ENCODE peak calls at places on chromosomes 2 and 18, in seven cellular contexts. F is activated CD4-positive, alpha-beta T cell treated with anti-CD3 and anti-CD28 coated beads, Interleukin-2, amount 50 U/mL, for 48 hours; Y is RPMI7951; E is stimulated activated CD8-positive, alpha-beta memory T cell treated with anti-CD3 and anti-CD28 coated beads, Interleukin-15, amount 100 ng/mL, for 48 hours; P is glomerular endothelial cell; G is MCF 10A; S is stimulated activated CD4-positive, alpha-beta T cell treated with anti-CD3 and anti-CD28 coated beads, TNF-alpha, amount 100 ng/mL, for 48 hours. T is an unnamed sample.

GRCh38 chr2:121699421-121700328 is 37.0 kb downstream of the NIFK start:
- DNase-seq in G (peak; percentile 90), P (no peak), F (peak; percentile 81), Y (peak; percentile 80), E (peak; percentile 79), S (peak; percentile 82), T (no peak)

GRCh38 chr2:227256605-227257004 is 68.4 kb upstream of the MFF start:
- DNase-seq in S (no peak), F (no peak), Y (no peak), G (no peak), E (no peak), P (no peak), T (no peak)

GRCh38 chr2:240411261-240412160 is 24.0 kb upstream of the GPC1 start:
- DNase-seq in G (no peak), E (no peak), S (no peak), P (no peak), Y (no peak), F (no peak), T (no peak)

GRCh38 chr2:105517814-105518705 is 119.2 kb upstream of the FHL2 start:
- DNase-seq in S (no peak), F (no peak), Y (peak; percentile 98), G (peak; percentile 31), E (no peak), P (no peak), T (no peak)

GRCh38 chr2:31312898-31313297 is 78.9 kb downstream of the EHD3 start:
- DNase-seq in P (no peak), E (no peak), F (no peak), S (no peak), G (no peak), Y (peak; percentile 42), T (no peak)

GRCh38 chr18:23162473-23162872 is 27.2 kb downstream of the CABLES1 start:
- DNase-seq in E (no peak), G (no peak), S (no peak), Y (no peak), F (no peak), P (no peak), T (no peak)

GRCh38 chr2:108554530-108554929 is 20.3 kb downstream of the LIMS1 start:
- DNase-seq in F (no peak), Y (no peak), S (no peak), P (no peak), G (no peak), E (no peak), T (no peak)

GRCh38 chr18:12336887-12337286 is 28.8 kb downstream of the TUBB6 start:
- DNase-seq in S (no peak), F (no peak), Y (peak; percentile 68), E (no peak), G (peak; percentile 70), P (no peak), T (no peak)

GRCh38 chr2:62270728-62271127 is 74.8 kb downstream of the B3GNT2 start:
- DNase-seq in Y (peak; percentile 31), G (peak; percentile 51), F (no peak), E (no peak), P (no peak), S (no peak), T (no peak)

GRCh38 chr2:110678457-110679336 is 834 bp upstream of the BUB1 start:
- DNase-seq in Y (peak; percentile 43), P (no peak), F (peak; percentile 18), S (peak; percentile 8), E (no peak), G (peak; percentile 28), T (no peak)

GRCh38 chr2:9201185-9201891 is 5.3 kb upstream of the ASAP2 start:
- DNase-seq in S (no peak), E (no peak), Y (peak; percentile 71), F (no peak), G (no peak), P (no peak), T (peak; percentile 35)

GRCh38 chr2:206863721-206864120 is 75.6 kb upstream of the CPO start:
- DNase-seq in F (no peak), E (no peak), P (no peak), G (no peak), Y (no peak), S (no peak), T (no peak)